ENCODE peak calls at places on chromosome 10, in nine cellular contexts. One of them, this sample, is unnamed.

GRCh38 chr10:484441-484924 is 205.0 kb downstream of the DIP2C start:
- DNase-seq in AG04450: no peak
- DNase-seq in PC-3: peak; percentile 36
- DNase-seq in GM20000: no peak
- DNase-seq in psoas muscle: peak; percentile 40
- DNase-seq in fibroblast of pulmonary artery: peak; percentile 27
- DNase-seq in mesothelial cell of epicardium: no peak
- DNase-seq in ovary: peak; percentile 55
- DNase-seq in B cell: no peak
- DNase-seq in this sample: peak; percentile 14

GRCh38 chr10:124875596-124875995 is 66.3 kb upstream of the ZRANB1 start:
- DNase-seq in PC-3: peak; percentile 7
- DNase-seq in AG04450: no peak
- DNase-seq in GM20000: no peak
- DNase-seq in ovary: no peak
- DNase-seq in fibroblast of pulmonary artery: peak; percentile 42
- DNase-seq in B cell: no peak
- DNase-seq in mesothelial cell of epicardium: no peak
- DNase-seq in psoas muscle: no peak
- DNase-seq in this sample: peak; percentile 43

GRCh38 chr10:60224129-60224705 is 165.5 kb downstream of the ANK3 start:
- DNase-seq in fibroblast of pulmonary artery: no peak
- DNase-seq in GM20000: no peak
- DNase-seq in AG04450: no peak
- DNase-seq in PC-3: no peak
- DNase-seq in B cell: no peak
- DNase-seq in ovary: no peak
- DNase-seq in mesothelial cell of epicardium: no peak
- DNase-seq in psoas muscle: no peak
- DNase-seq in this sample: no peak

GRCh38 chr10:13834581-13835286 is 248.0 kb downstream of the PRPF18 start:
- DNase-seq in PC-3: no peak
- DNase-seq in fibroblast of pulmonary artery: peak; percentile 58
- DNase-seq in GM20000: no peak
- DNase-seq in AG04450: no peak
- DNase-seq in B cell: no peak
- DNase-seq in ovary: no peak
- DNase-seq in mesothelial cell of epicardium: no peak
- DNase-seq in psoas muscle: no peak
- DNase-seq in this sample: peak; percentile 49

GRCh38 chr10:37671802-37672201 is 185.6 kb downstream of the ZNF248 start:
- DNase-seq in B cell: no peak
- DNase-seq in fibroblast of pulmonary artery: no peak
- DNase-seq in GM20000: no peak
- DNase-seq in mesothelial cell of epicardium: no peak
- DNase-seq in AG04450: no peak
- DNase-seq in PC-3: no peak
- DNase-seq in psoas muscle: no peak
- DNase-seq in ovary: no peak
- DNase-seq in this sample: no peak

GRCh38 chr10:125028291-125028867 is 86.5 kb downstream of the ZRANB1 start:
- DNase-seq in GM20000: no peak
- DNase-seq in psoas muscle: no peak
- DNase-seq in mesothelial cell of epicardium: no peak
- DNase-seq in ovary: no peak
- DNase-seq in AG04450: no peak
- DNase-seq in fibroblast of pulmonary artery: no peak
- DNase-seq in PC-3: peak; percentile 56
- DNase-seq in B cell: no peak
- DNase-seq in this sample: peak; percentile 53

GRCh38 chr10:5905854-5906507 is 15.9 kb downstream of the FBH1 start:
- DNase-seq in B cell: no peak
- DNase-seq in PC-3: no peak
- DNase-seq in AG04450: no peak
- DNase-seq in psoas muscle: peak; percentile 41
- DNase-seq in fibroblast of pulmonary artery: no peak
- DNase-seq in GM20000: no peak
- DNase-seq in mesothelial cell of epicardium: no peak
- DNase-seq in ovary: no peak
- DNase-seq in this sample: no peak

GRCh38 chr10:13973742-13974141 is 357.0 kb downstream of the FRMD4A start:
- DNase-seq in fibroblast of pulmonary artery: peak; percentile 58
- DNase-seq in mesothelial cell of epicardium: no peak
- DNase-seq in B cell: no peak
- DNase-seq in psoas muscle: no peak
- DNase-seq in GM20000: no peak
- DNase-seq in ovary: no peak
- DNase-seq in PC-3: no peak
- DNase-seq in AG04450: no peak
- DNase-seq in this sample: peak; percentile 66

GRCh38 chr10:124650820-124651401 is 93.3 kb downstream of the FAM53B start:
- DNase-seq in B cell: peak; percentile 54
- DNase-seq in AG04450: no peak
- DNase-seq in psoas muscle: no peak
- DNase-seq in mesothelial cell of epicardium: no peak
- DNase-seq in PC-3: no peak
- DNase-seq in fibroblast of pulmonary artery: no peak
- DNase-seq in GM20000: peak; percentile 65
- DNase-seq in ovary: no peak
- DNase-seq in this sample: no peak

GRCh38 chr10:61978965-61979364 is 77.5 kb downstream of the ARID5B start:
- DNase-seq in B cell: no peak
- DNase-seq in GM20000: no peak
- DNase-seq in fibroblast of pulmonary artery: no peak
- DNase-seq in mesothelial cell of epicardium: no peak
- DNase-seq in psoas muscle: peak; percentile 25
- DNase-seq in ovary: no peak
- DNase-seq in AG04450: no peak
- DNase-seq in PC-3: peak; percentile 42
- DNase-seq in this sample: no peak

GRCh38 chr10:118721005-118721876 is 33.5 kb downstream of the CACUL1 start:
- DNase-seq in psoas muscle: no peak
- DNase-seq in PC-3: peak; percentile 80
- DNase-seq in B cell: no peak
- DNase-seq in fibroblast of pulmonary artery: peak; percentile 77
- DNase-seq in GM20000: peak; percentile 45
- DNase-seq in ovary: peak; percentile 36
- DNase-seq in AG04450: peak; percentile 33
- DNase-seq in mesothelial cell of epicardium: no peak
- DNase-seq in this sample: peak; percentile 72

GRCh38 chr10:24446739-24447138 is 237.8 kb downstream of the KIAA1217 start:
- DNase-seq in B cell: no peak
- DNase-seq in PC-3: peak; percentile 45
- DNase-seq in fibroblast of pulmonary artery: peak; percentile 72
- DNase-seq in psoas muscle: no peak
- DNase-seq in ovary: no peak
- DNase-seq in GM20000: no peak
- DNase-seq in mesothelial cell of epicardium: no peak
- DNase-seq in AG04450: peak; percentile 88
- DNase-seq in this sample: peak; percentile 88

GRCh38 chr10:6473901-6474370 is 106.1 kb downstream of the PRKCQ start:
- DNase-seq in AG04450: no peak
- DNase-seq in psoas muscle: no peak
- DNase-seq in GM20000: peak; percentile 59
- DNase-seq in B cell: peak; percentile 35
- DNase-seq in ovary: no peak
- DNase-seq in fibroblast of pulmonary artery: no peak
- DNase-seq in mesothelial cell of epicardium: no peak
- DNase-seq in PC-3: no peak
- DNase-seq in this sample: peak; percentile 10

GRCh38 chr10:76350583-76350982 is 919.2 kb downstream of the LRMDA start:
- DNase-seq in GM20000: no peak
- DNase-seq in psoas muscle: no peak
- DNase-seq in AG04450: no peak
- DNase-seq in fibroblast of pulmonary artery: no peak
- DNase-seq in ovary: no peak
- DNase-seq in B cell: no peak
- DNase-seq in PC-3: no peak
- DNase-seq in mesothelial cell of epicardium: no peak
- DNase-seq in this sample: no peak

GRCh38 chr10:30763933-30764332 is 134.4 kb upstream of the LYZL2 start:
- DNase-seq in B cell: no peak
- DNase-seq in GM20000: no peak
- DNase-seq in PC-3: no peak
- DNase-seq in mesothelial cell of epicardium: no peak
- DNase-seq in AG04450: no peak
- DNase-seq in psoas muscle: no peak
- DNase-seq in fibroblast of pulmonary artery: no peak
- DNase-seq in ovary: no peak
- DNase-seq in this sample: peak; percentile 77

GRCh38 chr10:112580267-112580666 is 133.3 kb downstream of the VTI1A start:
- DNase-seq in mesothelial cell of epicardium: no peak
- DNase-seq in GM20000: no peak
- DNase-seq in AG04450: no peak
- DNase-seq in psoas muscle: no peak
- DNase-seq in PC-3: no peak
- DNase-seq in fibroblast of pulmonary artery: no peak
- DNase-seq in ovary: no peak
- DNase-seq in B cell: no peak
- DNase-seq in this sample: no peak

GRCh38 chr10:49550563-49550962 is 11.6 kb upstream of the ERCC6 start:
- DNase-seq in mesothelial cell of epicardium: no peak
- DNase-seq in GM20000: no peak
- DNase-seq in ovary: no peak
- DNase-seq in fibroblast of pulmonary artery: peak; percentile 77
- DNase-seq in B cell: no peak
- DNase-seq in AG04450: no peak
- DNase-seq in psoas muscle: no peak
- DNase-seq in PC-3: peak; percentile 99
- DNase-seq in this sample: peak; percentile 41

GRCh38 chr10:121104476-121105111 is 253.4 kb downstream of the WDR11 start:
- DNase-seq in fibroblast of pulmonary artery: no peak
- DNase-seq in GM20000: no peak
- DNase-seq in PC-3: no peak
- DNase-seq in psoas muscle: no peak
- DNase-seq in AG04450: no peak
- DNase-seq in mesothelial cell of epicardium: no peak
- DNase-seq in B cell: no peak
- DNase-seq in ovary: no peak
- DNase-seq in this sample: no peak

GRCh38 chr10:17290226-17290625 is 62.2 kb downstream of the VIM start:
- DNase-seq in B cell: no peak
- DNase-seq in psoas muscle: no peak
- DNase-seq in PC-3: peak; percentile 63
- DNase-seq in AG04450: no peak
- DNase-seq in mesothelial cell of epicardium: no peak
- DNase-seq in ovary: no peak
- DNase-seq in fibroblast of pulmonary artery: peak; percentile 29
- DNase-seq in GM20000: no peak
- DNase-seq in this sample: peak; percentile 8
- TF ChIP-seq CTCF in B cell: no peak
- TF ChIP-seq CTCF in psoas muscle: peak; percentile 6
- TF ChIP-seq CTCF in PC-3: peak; percentile 71
- TF ChIP-seq CTCF in AG04450: peak; percentile 36
- TF ChIP-seq CTCF in mesothelial cell of epicardium: no peak
- TF ChIP-seq CTCF in ovary: no peak
- TF ChIP-seq CTCF in fibroblast of pulmonary artery: no peak
- TF ChIP-seq CTCF in GM20000: no peak
- TF ChIP-seq CTCF in this sample: peak; percentile 17

DNA sequence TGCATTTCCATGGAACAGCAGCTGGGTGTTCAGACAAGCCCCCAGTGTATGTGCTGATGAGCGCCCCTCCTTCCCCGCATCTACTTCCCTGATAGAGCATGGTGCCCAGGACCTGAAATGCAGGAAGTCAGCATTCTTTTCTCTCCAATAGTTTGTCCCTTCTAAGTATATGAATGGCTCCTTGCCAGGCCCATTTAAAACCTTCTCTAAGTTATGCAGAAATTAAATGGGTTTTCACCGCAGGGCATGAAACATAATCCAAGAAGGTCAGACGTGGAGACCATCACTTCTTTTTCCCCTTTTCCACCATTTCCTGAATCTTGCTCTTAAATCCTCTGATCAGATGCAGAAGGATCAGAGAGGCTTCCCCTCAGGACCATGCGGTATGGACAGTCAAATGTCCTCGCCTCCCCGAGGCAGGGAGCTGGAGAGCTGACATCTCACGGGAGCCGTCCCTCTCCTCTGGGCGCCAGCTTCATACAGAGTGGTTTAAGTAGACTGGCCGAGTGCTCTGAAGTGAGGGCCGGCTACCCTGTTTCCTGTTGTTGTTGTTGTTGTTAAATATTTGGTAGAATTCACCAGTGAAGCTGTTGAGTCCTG is 155.3 kb downstream of the C10orf105 start:
- DNase-seq in B cell: no peak
- DNase-seq in AG04450: no peak
- DNase-seq in GM20000: no peak
- DNase-seq in mesothelial cell of epicardium: no peak
- DNase-seq in psoas muscle: no peak
- DNase-seq in ovary: no peak
- DNase-seq in PC-3: no peak
- DNase-seq in fibroblast of pulmonary artery: no peak
- DNase-seq in this sample: no peak
- TF ChIP-seq CTCF in B cell: no peak
- TF ChIP-seq CTCF in AG04450: no peak
- TF ChIP-seq CTCF in GM20000: no peak
- TF ChIP-seq CTCF in mesothelial cell of epicardium: no peak
- TF ChIP-seq CTCF in psoas muscle: no peak
- TF ChIP-seq CTCF in ovary: no peak
- TF ChIP-seq CTCF in PC-3: no peak
- TF ChIP-seq CTCF in fibroblast of pulmonary artery: no peak
- TF ChIP-seq CTCF in this sample: no peak

GRCh38 chr10:97210576-97210975 is 24.8 kb upstream of the SLIT1 start:
- DNase-seq in PC-3: peak; percentile 81
- DNase-seq in mesothelial cell of epicardium: no peak
- DNase-seq in fibroblast of pulmonary artery: peak; percentile 82
- DNase-seq in AG04450: peak; percentile 44
- DNase-seq in B cell: peak; percentile 64
- DNase-seq in psoas muscle: peak; percentile 60
- DNase-seq in GM20000: peak; percentile 71
- DNase-seq in ovary: peak; percentile 77
- DNase-seq in this sample: peak; percentile 71
- TF ChIP-seq CTCF in PC-3: peak; percentile 89
- TF ChIP-seq CTCF in mesothelial cell of epicardium: peak; percentile 98
- TF ChIP-seq CTCF in fibroblast of pulmonary artery: peak; percentile 97
- TF ChIP-seq CTCF in AG04450: peak; percentile 96
- TF ChIP-seq CTCF in B cell: peak; percentile 99
- TF ChIP-seq CTCF in psoas muscle: peak; percentile 98
- TF ChIP-seq CTCF in GM20000: peak; percentile 93
- TF ChIP-seq CTCF in ovary: peak; percentile 97
- TF ChIP-seq CTCF in this sample: peak; percentile 96

GRCh38 chr10:31803606-31804195 is 124.9 kb downstream of the ARHGAP12 start:
- DNase-seq in B cell: no peak
- DNase-seq in PC-3: no peak
- DNase-seq in psoas muscle: no peak
- DNase-seq in AG04450: no peak
- DNase-seq in mesothelial cell of epicardium: no peak
- DNase-seq in fibroblast of pulmonary artery: no peak
- DNase-seq in ovary: no peak
- DNase-seq in GM20000: no peak
- DNase-seq in this sample: no peak

GRCh38 chr10:31799181-31799580 is 129.4 kb downstream of the ARHGAP12 start:
- DNase-seq in fibroblast of pulmonary artery: no peak
- DNase-seq in psoas muscle: no peak
- DNase-seq in PC-3: no peak
- DNase-seq in GM20000: no peak
- DNase-seq in mesothelial cell of epicardium: no peak
- DNase-seq in B cell: no peak
- DNase-seq in AG04450: no peak
- DNase-seq in ovary: no peak
- DNase-seq in this sample: no peak

GRCh38 chr10:31808258-31809218 is 120.1 kb downstream of the ARHGAP12 start:
- DNase-seq in fibroblast of pulmonary artery: peak; percentile 89
- DNase-seq in AG04450: peak; percentile 48
- DNase-seq in mesothelial cell of epicardium: no peak
- DNase-seq in PC-3: peak; percentile 59
- DNase-seq in ovary: peak; percentile 18
- DNase-seq in psoas muscle: peak; percentile 23
- DNase-seq in GM20000: peak; percentile 50
- DNase-seq in B cell: peak; percentile 16
- DNase-seq in this sample: peak; percentile 86

GRCh38 chr10:31804416-31804815 is 124.2 kb downstream of the ARHGAP12 start:
- DNase-seq in GM20000: no peak
- DNase-seq in fibroblast of pulmonary artery: no peak
- DNase-seq in AG04450: no peak
- DNase-seq in mesothelial cell of epicardium: no peak
- DNase-seq in B cell: no peak
- DNase-seq in psoas muscle: no peak
- DNase-seq in PC-3: no peak
- DNase-seq in ovary: no peak
- DNase-seq in this sample: no peak
- TF ChIP-seq CTCF in GM20000: no peak
- TF ChIP-seq CTCF in fibroblast of pulmonary artery: no peak
- TF ChIP-seq CTCF in AG04450: no peak
- TF ChIP-seq CTCF in mesothelial cell of epicardium: no peak
- TF ChIP-seq CTCF in B cell: no peak
- TF ChIP-seq CTCF in psoas muscle: no peak
- TF ChIP-seq CTCF in PC-3: no peak
- TF ChIP-seq CTCF in ovary: no peak
- TF ChIP-seq CTCF in this sample: no peak

This sample was measured in fibroblast of villous mesenchyme.